ENCODE peak calls at places on chromosomes 3 and 15, in four cellular contexts. H is K562, R is WTC11, U is HepG2. L is an unnamed sample.

GRCh38 chr3:66492672-66493071 is 8.2 kb downstream of the LRIG1 start:
- DNase-seq in H (no peak), R (no peak), U (no peak), L (no peak)

GRCh38 chr3:108004647-108005046 is 86.2 kb downstream of the CD47 start:
- DNase-seq in H (no peak), R (no peak), U (no peak), L (no peak)

GRCh38 chr3:100603449-100603848 is 6.0 kb upstream of the ADGRG7 start:
- DNase-seq in H (no peak), R (no peak), U (peak), L (peak)

GRCh38 chr3:197407526-197407925 is 109.1 kb upstream of the DLG1 start:
- DNase-seq in H (no peak), R (no peak), U (no peak), L (no peak)

GRCh38 chr3:120302361-120302760 is 17.3 kb upstream of the GPR156 start:
- DNase-seq in H (no peak), R (no peak), U (no peak), L (no peak)

GRCh38 chr15:39783244-39783820 is 691 bp upstream of the FSIP1 start:
- DNase-seq in H (no peak), R (no peak), U (no peak), L (no peak)

GRCh38 chr3:55484191-55484644 is 2.9 kb downstream of the WNT5A start:
- DNase-seq in H (no peak), R (peak), U (no peak), L (no peak)

GRCh38 chr3:152270944-152271343 is 2.2 kb downstream of the MBNL1 start:
- DNase-seq in H (no peak), R (no peak), U (no peak), L (no peak)

GRCh38 chr15:82140859-82141258 is 95.0 kb upstream of the MEX3B start:
- DNase-seq in H (no peak), R (no peak), U (no peak), L (no peak)

GRCh38 chr15:43775411-43775965 is 1.3 kb downstream of the ELL3 start:
- DNase-seq in H (no peak), R (peak), U (peak), L (peak)

GRCh38 chr3:134320749-134321148 is 53.5 kb downstream of the AMOTL2 start:
- DNase-seq in H (no peak), R (no peak), U (no peak), L (no peak)

GRCh38 chr15:43439268-43439667 is 53.7 kb downstream of the TP53BP1 start:
- DNase-seq in H (no peak), R (peak), U (peak), L (no peak)

DNA sequence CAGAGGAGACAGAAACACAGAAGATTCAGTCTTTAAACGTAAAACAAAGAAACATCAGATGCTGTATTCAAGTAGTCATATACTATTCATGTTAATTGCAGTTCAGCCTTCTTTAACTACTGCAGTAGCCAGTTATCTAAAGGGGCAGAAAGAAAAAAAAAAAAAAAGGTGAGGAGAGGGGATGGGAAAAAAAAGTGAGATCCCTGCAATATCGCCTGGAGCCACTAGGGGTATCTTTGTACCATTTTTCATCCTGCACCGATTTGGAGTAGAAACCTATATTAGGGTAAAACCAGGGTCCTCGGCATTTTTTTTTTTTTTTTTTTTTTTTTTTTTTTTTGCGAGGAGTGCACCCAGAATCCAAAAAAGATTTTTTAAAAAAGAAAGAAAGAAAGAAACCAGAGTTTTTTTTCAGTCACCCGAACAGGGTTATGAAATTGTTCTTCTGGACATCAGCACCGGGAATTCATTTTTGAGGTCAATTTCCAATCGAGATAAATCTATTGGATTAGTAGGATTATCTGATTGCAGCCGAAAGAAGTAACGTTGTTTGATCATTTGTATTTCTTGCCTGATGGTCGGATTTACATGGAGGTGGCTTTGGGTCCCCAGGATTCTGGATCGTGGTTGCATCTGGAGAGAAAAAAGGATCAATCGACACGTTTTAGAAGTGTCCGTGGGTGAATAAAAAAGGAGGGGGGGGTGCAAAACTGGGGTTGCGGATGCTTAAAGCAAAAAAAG is 186.7 kb downstream of the NLGN1 start:
- DNase-seq in H (peak), R (peak), U (no peak), L (peak)
- TF ChIP-seq NR3C1 in H (no peak), R (no peak), U (no peak), L (no peak)

GRCh38 chr3:138950006-138950644 is 3.1 kb downstream of the FOXL2NB start:
- DNase-seq in H (no peak), R (peak), U (no peak), L (no peak)
- TF ChIP-seq ESRRA in H (no peak), R (no peak), U (no peak), L (no peak)

GRCh38 chr15:72967836-72968530 is 84.3 kb upstream of the NEO1 start:
- DNase-seq in H (no peak), R (no peak), U (no peak), L (no peak)
- TF ChIP-seq NR3C1 in H (no peak), R (no peak), U (no peak), L (no peak)

GRCh38 chr3:47003461-47004368 is 24.2 kb downstream of the NBEAL2 start:
- DNase-seq in H (no peak), R (no peak), U (no peak), L (no peak)
- TF ChIP-seq ESRRA in H (no peak), R (no peak), U (no peak), L (no peak)

GRCh38 chr3:49019941-49020334 is 1.6 kb upstream of the DALRD3 start:
- DNase-seq in H (no peak), R (no peak), U (no peak), L (no peak)
- TF ChIP-seq NR3C1 in H (no peak), R (no peak), U (no peak), L (no peak)

GRCh38 chr3:52084954-52085730 is 28.8 kb upstream of the DUSP7 start:
- DNase-seq in H (no peak), R (peak), U (no peak), L (no peak)
- TF ChIP-seq ESRRA in H (no peak), R (no peak), U (no peak), L (no peak)

DNA sequence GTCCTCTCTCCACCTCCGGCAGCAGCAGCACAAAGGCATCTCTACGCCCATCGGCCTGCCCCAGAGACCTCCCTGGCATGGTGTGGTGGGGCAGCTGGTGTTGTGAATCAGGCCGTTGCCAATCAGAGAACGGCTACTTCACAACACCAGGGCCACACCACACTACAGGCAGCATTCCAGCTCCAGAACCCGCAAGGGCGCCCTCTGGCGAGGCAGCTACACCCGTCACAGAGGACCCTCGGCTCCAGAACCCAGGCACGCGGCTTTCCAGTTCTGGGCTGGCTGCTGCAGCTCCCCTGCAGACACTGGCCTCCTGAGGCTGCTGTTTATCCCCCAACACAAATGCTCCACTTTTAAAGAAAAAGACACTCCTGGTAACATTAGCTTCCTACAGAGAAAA is 127.5 kb upstream of the TOPAZ1 start:
- DNase-seq in H (peak), R (peak), U (peak), L (no peak)
- TF ChIP-seq NR3C1 in H (no peak), R (no peak), U (no peak), L (no peak)

DNA sequence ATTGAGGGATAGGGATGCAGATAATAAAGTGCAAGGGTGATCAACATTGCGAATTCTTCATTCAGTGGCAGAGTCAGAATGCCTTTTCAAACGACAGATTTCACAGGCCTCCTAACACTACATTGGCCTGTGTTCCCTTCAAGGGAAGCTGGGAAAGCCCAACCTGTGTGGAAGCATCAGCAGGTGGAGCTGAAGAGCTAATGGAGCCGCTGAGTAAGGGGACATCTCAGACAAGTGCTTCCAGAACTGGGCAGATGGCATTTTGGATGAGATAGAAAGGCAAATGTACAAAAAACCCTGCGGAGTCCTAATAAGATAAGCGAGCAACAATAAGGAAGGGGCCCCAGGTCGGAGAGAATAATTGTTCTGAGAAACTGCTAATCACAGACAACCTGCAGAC is 8.5 kb upstream of the SLC24A5 start:
- DNase-seq in H (no peak), R (peak), U (peak), L (peak)
- TF ChIP-seq ESRRA in H (no peak), R (no peak), U (no peak), L (no peak)

GRCh38 chr3:51945926-51946500 is 3.9 kb downstream of the PARP3 start:
- DNase-seq in H (no peak), R (no peak), U (no peak), L (no peak)
- TF ChIP-seq NR3C1 in H (no peak), R (no peak), U (no peak), L (no peak)

DNA sequence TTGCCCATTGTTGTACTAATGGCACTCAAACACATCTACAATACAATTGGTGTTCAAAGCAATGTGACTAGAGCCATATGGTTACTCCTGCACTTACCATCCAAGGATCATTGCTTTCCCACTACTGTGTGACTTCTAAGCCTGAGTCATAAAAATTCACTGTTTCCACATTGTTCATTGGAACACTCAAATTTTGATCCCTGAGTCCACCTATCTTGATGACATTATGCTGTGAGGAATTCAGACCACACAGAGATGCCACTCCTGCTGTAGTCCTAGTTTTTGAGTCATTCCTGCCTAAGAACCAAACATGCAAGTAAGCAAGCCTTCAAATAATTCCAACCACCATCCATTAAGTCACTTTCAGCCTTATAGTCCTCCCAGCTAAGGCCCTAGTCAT is 176.2 kb downstream of the EFHB start:
- DNase-seq in H (no peak), R (no peak), U (no peak), L (peak)
- TF ChIP-seq ESRRA in H (no peak), R (no peak), U (no peak), L (no peak)